ENCODE peak calls at places on chromosome 10, in eight cellular contexts. Y is uterus; Q is aorta; J is effector memory CD4-positive, alpha-beta T cell; U is neuronal stem cell; R is endodermal cell; A is transverse colon; V is right lobe of liver. I is an unnamed sample.

GRCh38 chr10:73159038-73159648 is 8.7 kb downstream of the ECD start:
- DNase-seq in A (peak), U (peak), J (peak), Y (peak), V (peak), Q (peak), R (peak), I (peak)

GRCh38 chr10:3066317-3066931 is 924 bp upstream of the PFKP start:
- DNase-seq in U (no peak), J (no peak), Y (no peak), R (no peak), V (no peak), A (no peak), Q (peak), I (no peak)

GRCh38 chr10:122244001-122244715 is 26.9 kb upstream of the BTBD16 start:
- DNase-seq in U (no peak), V (no peak), J (no peak), Q (no peak), A (no peak), Y (no peak), R (no peak), I (no peak)

GRCh38 chr10:82811621-82812020 is 936.6 kb downstream of the NRG3 start:
- DNase-seq in Q (no peak), V (no peak), J (no peak), A (no peak), U (no peak), R (peak), Y (no peak), I (no peak)

GRCh38 chr10:17504547-17505245 is 50.3 kb upstream of the ST8SIA6 start:
- DNase-seq in R (no peak), A (no peak), Q (no peak), U (no peak), Y (no peak), V (no peak), J (no peak), I (no peak)

GRCh38 chr10:69883256-69883655 is 81.5 kb downstream of the COL13A1 start:
- DNase-seq in V (peak), A (peak), U (no peak), Q (no peak), Y (no peak), J (no peak), R (peak), I (no peak)

GRCh38 chr10:110209926-110210662 is 2.7 kb downstream of the MXI1 start:
- DNase-seq in Y (peak), U (no peak), J (peak), V (peak), R (peak), A (peak), Q (peak), I (no peak)

GRCh38 chr10:79221110-79222051 is 125.9 kb upstream of the PPIF start:
- DNase-seq in U (no peak), A (peak), Q (peak), J (no peak), Y (peak), R (no peak), V (no peak), I (no peak)

GRCh38 chr10:106682175-106682574 is 482.3 kb downstream of the SORCS1 start:
- DNase-seq in Q (no peak), Y (no peak), R (no peak), A (no peak), V (no peak), J (no peak), U (no peak), I (no peak)

GRCh38 chr10:21260793-21261149 is 264.7 kb downstream of the SKIDA1 start:
- DNase-seq in U (no peak), J (no peak), A (no peak), R (no peak), V (no peak), Y (no peak), Q (no peak), I (no peak)

GRCh38 chr10:56679578-56679977 is 318.5 kb upstream of the ZWINT start:
- DNase-seq in V (no peak), U (no peak), R (no peak), A (no peak), Y (no peak), Q (no peak), J (no peak), I (no peak)

GRCh38 chr10:116880716-116881440 is 31.6 kb downstream of the ENO4 start:
- DNase-seq in R (no peak), A (peak), V (no peak), J (no peak), Y (no peak), U (no peak), Q (no peak), I (no peak)

GRCh38 chr10:108348215-108348614 is 1183.7 kb upstream of the SORCS1 start:
- DNase-seq in A (no peak), R (no peak), U (no peak), V (no peak), Q (no peak), J (no peak), Y (no peak), I (no peak)

GRCh38 chr10:123926401-123927264 is 35.0 kb upstream of the CPXM2 start:
- DNase-seq in A (no peak), U (no peak), Y (no peak), V (no peak), R (no peak), J (no peak), Q (no peak), I (no peak)

GRCh38 chr10:117946525-117947070 is 100.1 kb downstream of the RAB11FIP2 start:
- DNase-seq in Q (no peak), A (no peak), V (no peak), R (no peak), J (no peak), Y (no peak), U (no peak), I (no peak)

GRCh38 chr10:69958232-69958902 is 94.3 kb upstream of the MACROH2A2 start:
- DNase-seq in Q (no peak), J (no peak), A (no peak), Y (no peak), V (peak), R (peak), U (no peak), I (no peak)

GRCh38 chr10:132712291-132712690 is 73.7 kb downstream of the NKX6-2 start:
- DNase-seq in Q (peak), Y (no peak), J (no peak), U (no peak), A (no peak), R (peak), V (peak), I (no peak)

GRCh38 chr10:118568327-118568848 is 27.1 kb downstream of the PRLHR start:
- DNase-seq in U (peak), V (no peak), A (peak), Q (no peak), J (peak), R (peak), Y (peak), I (peak)

GRCh38 chr10:37010741-37011140 is 114.7 kb upstream of the ANKRD30A start:
- DNase-seq in Y (no peak), A (no peak), R (no peak), V (no peak), U (no peak), Q (no peak), J (no peak), I (no peak)

GRCh38 chr10:79413196-79413595 is 32.2 kb downstream of the ZCCHC24 start:
- DNase-seq in Y (peak), U (no peak), Q (peak), R (no peak), V (no peak), A (no peak), J (no peak), I (no peak)

GRCh38 chr10:66627156-66627555 is 298.7 kb upstream of the LRRTM3 start:
- DNase-seq in R (peak), Y (no peak), Q (no peak), A (no peak), J (no peak), V (no peak), U (no peak), I (no peak)

GRCh38 chr10:9254353-9254752 is 1199.9 kb downstream of the GATA3 start:
- DNase-seq in V (no peak), A (no peak), Q (no peak), J (no peak), U (no peak), Y (no peak), R (no peak), I (no peak)

GRCh38 chr10:9253121-9253520 is 1198.6 kb downstream of the GATA3 start:
- DNase-seq in U (no peak), A (no peak), Y (no peak), Q (no peak), V (no peak), J (no peak), R (no peak), I (no peak)
- H3K27ac ChIP-seq in U (no peak), A (no peak), Y (no peak), Q (no peak), V (no peak), J (no peak), R (no peak), I (no peak)

GRCh38 chr10:44976352-44977198 is 2.0 kb downstream of the DEPP1 start:
- DNase-seq in Y (no peak), A (no peak), Q (no peak), J (no peak), V (no peak), R (no peak), U (no peak), I (no peak)
- H3K4me3 ChIP-seq in Y (peak), A (peak), Q (peak), J (no peak), V (peak), R (no peak), U (no peak), I (no peak)

DNA sequence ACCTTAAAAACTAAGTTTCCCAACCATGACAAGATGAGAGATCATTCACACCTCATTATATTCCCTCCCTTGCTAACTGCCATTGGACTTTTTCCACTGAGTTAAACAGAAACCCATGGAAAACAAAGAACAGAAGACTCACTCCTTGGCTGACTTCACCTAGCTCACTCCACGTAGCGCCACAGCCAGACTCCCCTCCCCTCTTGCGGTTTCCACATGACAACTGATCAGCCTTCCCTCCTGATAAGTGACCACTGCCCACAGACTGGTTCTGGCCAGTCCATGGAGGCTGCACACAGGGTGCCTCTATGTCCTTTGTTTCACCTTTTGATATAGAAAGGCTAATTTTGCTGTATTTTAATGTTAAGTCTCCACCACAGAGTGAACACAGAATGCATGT is 10.3 kb upstream of the IFIT5 start:
- DNase-seq in U (no peak), J (no peak), A (no peak), R (no peak), Y (no peak), V (peak), Q (no peak), I (no peak)
- H3K27ac ChIP-seq in U (no peak), J (no peak), A (no peak), R (no peak), Y (no peak), V (peak), Q (no peak), I (no peak)

DNA sequence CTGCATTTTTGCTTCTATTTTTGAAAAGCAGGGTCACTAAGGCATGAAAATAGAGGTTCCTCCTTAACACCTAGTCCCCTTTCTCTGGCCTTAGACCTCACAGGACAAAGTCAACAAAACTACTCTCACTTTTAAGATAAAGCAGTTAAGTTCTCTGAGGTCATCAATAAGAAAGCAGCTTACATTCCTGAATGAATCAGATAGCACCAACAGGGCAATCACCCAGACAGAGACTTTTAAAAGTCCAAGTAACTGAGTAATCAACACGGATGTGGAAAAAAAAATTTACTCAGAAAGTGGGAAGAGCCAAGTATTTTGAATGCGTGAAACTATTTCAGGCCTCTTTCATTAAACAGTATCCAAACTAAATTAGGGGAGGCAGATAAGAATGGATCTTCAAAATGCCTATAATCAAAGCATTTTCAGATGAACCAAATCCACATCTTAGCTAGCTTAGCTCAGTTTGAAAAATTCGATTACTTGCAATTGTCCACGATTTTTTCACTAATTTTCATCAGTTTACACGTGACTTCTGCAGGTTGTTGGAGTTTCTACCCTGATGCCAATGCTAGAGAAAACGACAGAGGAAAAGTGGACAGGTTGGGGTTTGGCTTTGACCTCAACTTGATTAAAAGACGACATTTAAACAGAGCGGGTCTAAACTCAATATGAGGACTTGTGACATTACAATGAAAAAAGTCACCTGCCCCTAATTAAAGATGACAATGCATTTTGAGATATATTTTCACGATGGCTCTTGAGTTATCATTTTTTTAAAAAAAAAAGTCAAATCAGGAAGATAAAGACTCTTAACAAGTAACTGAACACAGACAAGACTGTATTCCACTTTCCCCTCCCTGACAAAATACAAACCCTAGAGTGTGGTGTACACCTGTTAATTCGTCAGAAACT is 1.6 kb downstream of the BEND7 start:
- DNase-seq in J (no peak), Y (no peak), U (no peak), A (no peak), R (no peak), Q (no peak), V (no peak), I (no peak)
- H3K4me3 ChIP-seq in J (no peak), Y (peak), U (peak), A (no peak), R (peak), Q (peak), V (peak), I (no peak)

GRCh38 chr10:33345236-33345635 is 10.8 kb upstream of the NRP1 start:
- DNase-seq in Y (no peak), J (no peak), Q (no peak), V (no peak), U (no peak), R (no peak), A (no peak), I (no peak)

GRCh38 chr10:33336606-33337334 is 2.3 kb upstream of the NRP1 start:
- DNase-seq in Q (peak), J (no peak), A (peak), R (peak), U (peak), Y (peak), V (peak), I (no peak)

GRCh38 chr10:33337335-33337854 is 2.9 kb upstream of the NRP1 start:
- DNase-seq in J (no peak), U (peak), A (no peak), Q (peak), V (peak), R (peak), Y (peak), I (no peak)

GRCh38 chr10:33344676-33345075 is 10.2 kb upstream of the NRP1 start:
- DNase-seq in A (no peak), Y (no peak), Q (no peak), U (no peak), J (no peak), R (no peak), V (no peak), I (no peak)

GRCh38 chr10:33341638-33342037 is 7.2 kb upstream of the NRP1 start:
- DNase-seq in J (no peak), Q (no peak), A (no peak), R (no peak), U (no peak), V (no peak), Y (no peak), I (no peak)
- H3K27ac ChIP-seq in J (no peak), Q (no peak), A (no peak), R (no peak), U (no peak), V (no peak), Y (peak), I (no peak)

DNA sequence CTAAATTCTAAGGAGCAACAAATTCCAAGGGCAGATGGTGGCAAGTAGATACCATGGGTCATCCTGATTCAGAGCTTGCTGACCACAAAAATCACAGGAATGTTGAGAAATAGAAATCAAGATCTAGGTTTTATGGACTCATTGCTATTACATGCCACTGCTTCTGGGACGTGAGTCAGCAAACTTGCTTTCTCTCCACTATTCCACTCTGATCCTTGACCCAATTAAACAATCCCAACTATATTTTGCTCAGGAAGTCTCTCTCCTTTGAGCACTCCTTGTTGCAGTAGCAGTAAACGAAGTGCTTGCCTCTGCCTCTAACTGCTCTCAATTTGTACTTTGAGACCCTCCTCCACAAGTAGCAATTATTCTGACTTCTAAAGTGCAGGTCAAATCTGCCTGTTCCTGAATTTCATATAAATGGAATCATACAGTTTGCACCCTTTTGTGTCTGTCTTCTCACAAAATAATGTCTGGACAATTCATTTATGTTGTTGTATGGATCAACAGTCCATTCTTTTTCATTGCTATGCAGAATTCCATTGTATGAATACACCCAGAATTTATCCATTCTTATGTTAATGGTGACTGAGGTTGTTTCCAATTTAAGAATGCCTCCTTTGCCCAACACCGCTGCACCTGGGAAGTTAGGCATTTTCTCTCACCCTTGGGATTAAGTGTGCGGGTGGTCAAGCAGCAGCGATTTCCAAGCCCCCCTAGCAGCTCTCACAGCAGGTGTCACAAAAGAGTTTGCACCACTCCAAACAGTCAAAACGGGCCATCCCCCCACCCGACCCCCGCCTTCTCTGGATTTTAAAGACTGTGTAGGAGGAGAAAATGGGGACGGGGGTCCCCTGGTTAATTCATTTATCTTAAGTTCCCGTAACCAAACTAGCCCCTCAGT is 35.9 kb downstream of the ACSM6 start:
- DNase-seq in V (no peak), Y (no peak), J (no peak), Q (no peak), R (peak), A (no peak), U (peak), I (no peak)
- H3K4me3 ChIP-seq in V (peak), Y (peak), J (no peak), Q (no peak), R (peak), A (no peak), U (no peak), I (peak)

GRCh38 chr10:113381906-113382562 is 170.8 kb upstream of the HABP2 start:
- DNase-seq in Q (no peak), U (no peak), R (no peak), V (no peak), A (no peak), Y (peak), J (no peak), I (peak)
- H3K27ac ChIP-seq in Q (no peak), U (no peak), R (no peak), V (peak), A (peak), Y (peak), J (peak), I (peak)

GRCh38 chr10:102117391-102118159 is 2.6 kb downstream of the LDB1 start:
- DNase-seq in Q (peak), A (peak), U (peak), Y (peak), V (peak), J (peak), R (peak), I (peak)
- H3K4me3 ChIP-seq in Q (no peak), A (peak), U (peak), Y (peak), V (no peak), J (peak), R (peak), I (peak)